ENCODE peak calls at places on chromosomes 6 and 20, in ten cellular contexts. R is CD8-positive, alpha-beta memory T cell; N is HepG2; H is mammary epithelial cell; J is Peyer's patch; O is aorta; V is GM23248; E is mesendoderm; I is left ventricle myocardium inferior; P is spleen. K is an unnamed sample.

GRCh38 chr6:102766946-102767345 is 1373.4 kb downstream of the GRIK2 start:
- DNase-seq in J (no peak), I (no peak), H (peak; percentile 2), E (no peak), V (no peak), N (no peak), P (no peak), R (no peak), O (no peak), K (no peak)

GRCh38 chr6:146741609-146742008 is 142.8 kb downstream of the ADGB start:
- DNase-seq in V (no peak), P (no peak), N (peak; percentile 44), O (no peak), H (no peak), R (no peak), J (no peak), I (no peak), E (no peak), K (no peak)

GRCh38 chr6:10309826-10310405 is 105.0 kb downstream of the TFAP2A start:
- DNase-seq in J (no peak), R (no peak), I (no peak), P (no peak), E (peak; percentile 27), V (no peak), O (no peak), N (no peak), H (no peak), K (no peak)

GRCh38 chr6:160534050-160534696 is 129.9 kb downstream of the LPA start:
- DNase-seq in H (peak; percentile 25), R (peak; percentile 48), I (peak; percentile 22), J (peak; percentile 59), E (peak; percentile 76), N (peak; percentile 52), P (peak; percentile 79), V (peak; percentile 54), O (peak; percentile 81), K (no peak)

GRCh38 chr6:7267521-7268091 is 45.4 kb downstream of the SSR1 start:
- DNase-seq in H (peak; percentile 99), N (peak; percentile 52), O (peak; percentile 86), E (no peak), R (no peak), I (no peak), J (no peak), P (peak; percentile 75), V (peak; percentile 97), K (peak; percentile 96)

GRCh38 chr6:55108469-55109130 is 65.7 kb upstream of the HCRTR2 start:
- DNase-seq in J (no peak), H (no peak), V (no peak), E (peak; percentile 71), P (peak; percentile 41), R (no peak), O (no peak), I (no peak), N (no peak), K (no peak)

GRCh38 chr20:10216146-10216741 is 2.4 kb upstream of the SNAP25 start:
- DNase-seq in E (no peak), P (no peak), H (no peak), I (no peak), O (no peak), V (no peak), J (no peak), N (no peak), R (no peak), K (no peak)

GRCh38 chr20:15875446-15875845 is 697.8 kb downstream of the KIF16B start:
- DNase-seq in I (no peak), P (no peak), E (no peak), O (no peak), H (no peak), N (no peak), J (no peak), R (no peak), V (no peak), K (no peak)

GRCh38 chr6:127069659-127070279 is 48.7 kb upstream of the RSPO3 start:
- DNase-seq in E (peak; percentile 61), I (no peak), N (peak; percentile 39), P (no peak), H (peak; percentile 11), J (no peak), O (no peak), R (no peak), V (peak; percentile 55), K (no peak)

GRCh38 chr6:28597924-28598323 is 72.2 kb downstream of the GPX5 start:
- DNase-seq in R (no peak), O (no peak), I (no peak), H (no peak), P (no peak), N (peak; percentile 13), J (no peak), V (peak; percentile 17), E (peak; percentile 64), K (no peak)

GRCh38 chr6:38676236-38676973 is 26.5 kb downstream of the GLO1 start:
- DNase-seq in V (no peak), O (no peak), E (no peak), H (no peak), R (no peak), N (no peak), P (no peak), J (no peak), I (no peak), K (no peak)

GRCh38 chr6:89984926-89985743 is 90.9 kb downstream of the GJA10 start:
- DNase-seq in V (peak; percentile 61), E (no peak), O (peak; percentile 76), R (no peak), J (no peak), P (peak; percentile 83), H (no peak), I (peak; percentile 89), N (no peak), K (no peak)

GRCh38 chr20:61544910-61545889 is 293.1 kb downstream of the CDH4 start:
- DNase-seq in O (no peak), N (no peak), I (no peak), E (no peak), R (no peak), P (no peak), H (no peak), J (no peak), V (no peak), K (no peak)

GRCh38 chr20:58568441-58568931 is 53.3 kb upstream of the APCDD1L start:
- DNase-seq in V (no peak), E (no peak), R (no peak), I (no peak), O (peak; percentile 63), N (no peak), H (no peak), J (no peak), P (peak; percentile 39), K (no peak)

GRCh38 chr6:28944412-28945006 is 20.7 kb upstream of the TRIM27 start:
- DNase-seq in P (no peak), I (no peak), H (peak; percentile 69), O (no peak), N (peak; percentile 78), J (no peak), V (peak; percentile 80), E (peak; percentile 80), R (peak; percentile 76), K (no peak)

GRCh38 chr6:32982702-32983492 is 14.5 kb downstream of the BRD2 start:
- DNase-seq in E (peak; percentile 37), R (no peak), O (no peak), N (no peak), H (no peak), J (no peak), V (no peak), P (no peak), I (no peak), K (no peak)

GRCh38 chr6:32984639-32985389 is 16.4 kb downstream of the BRD2 start:
- DNase-seq in R (peak; percentile 82), O (peak; percentile 96), N (peak; percentile 84), E (peak; percentile 91), H (peak; percentile 60), V (peak; percentile 86), J (peak; percentile 90), P (peak; percentile 96), I (peak; percentile 87), K (no peak)

GRCh38 chr6:32983493-32983848 is 15.1 kb downstream of the BRD2 start:
- DNase-seq in O (no peak), V (no peak), E (no peak), N (no peak), J (no peak), P (no peak), I (no peak), H (no peak), R (no peak), K (no peak)

GRCh38 chr6:32982084-32982701 is 13.8 kb downstream of the BRD2 start:
- DNase-seq in V (peak; percentile 41), E (no peak), I (no peak), N (no peak), R (no peak), H (no peak), P (no peak), O (no peak), J (no peak), K (no peak)

GRCh38 chr6:32983964-32984638 is 15.7 kb downstream of the BRD2 start:
- DNase-seq in O (no peak), H (no peak), R (no peak), E (no peak), N (no peak), J (no peak), I (no peak), P (no peak), V (no peak), K (no peak)
- H3K27ac ChIP-seq in O (no peak overlapping the region), H (no peak overlapping the region), R (no peak overlapping the region), E (no peak overlapping the region), N (no peak overlapping the region), J (peak overlapping the region; percentile 3), I (no peak overlapping the region), P (peak overlapping the region; percentile 41), V (peak overlapping the region; percentile 29), K (no peak overlapping the region)

GRCh38 chr6:31734703-31735500 is 1.4 kb downstream of the CLIC1 start:
- DNase-seq in V (peak; percentile 82), O (peak; percentile 81), R (peak; percentile 30), H (peak; percentile 77), J (peak; percentile 81), N (peak; percentile 65), P (peak; percentile 86), I (peak; percentile 38), E (peak; percentile 96), K (no peak)
- H3K36me3 ChIP-seq in V (peaks cover 33% of the 10 kb centered on the region), O (peaks cover 2% of the 10 kb centered on the region), R (peaks cover 23% of the 10 kb centered on the region), H (peaks cover 26% of the 10 kb centered on the region), J (no peaks in the 10 kb centered on the region), N (peaks cover 18% of the 10 kb centered on the region), P (peaks cover 37% of the 10 kb centered on the region), I (peaks cover 36% of the 10 kb centered on the region), E (peaks cover 16% of the 10 kb centered on the region), K (peaks cover 24% of the 10 kb centered on the region)

GRCh38 chr20:1296922-1297321 is 30.8 kb downstream of the SNPH start:
- DNase-seq in J (no peak), V (no peak), N (no peak), R (no peak), O (no peak), E (no peak), I (no peak), H (no peak), P (peak; percentile 57), K (no peak)
- H3K27ac ChIP-seq in J (no peak overlapping the region), V (no peak overlapping the region), N (no peak overlapping the region), R (no peak overlapping the region), O (no peak overlapping the region), E (no peak overlapping the region), I (no peak overlapping the region), H (no peak overlapping the region), P (no peak overlapping the region), K (no peak overlapping the region)

DNA sequence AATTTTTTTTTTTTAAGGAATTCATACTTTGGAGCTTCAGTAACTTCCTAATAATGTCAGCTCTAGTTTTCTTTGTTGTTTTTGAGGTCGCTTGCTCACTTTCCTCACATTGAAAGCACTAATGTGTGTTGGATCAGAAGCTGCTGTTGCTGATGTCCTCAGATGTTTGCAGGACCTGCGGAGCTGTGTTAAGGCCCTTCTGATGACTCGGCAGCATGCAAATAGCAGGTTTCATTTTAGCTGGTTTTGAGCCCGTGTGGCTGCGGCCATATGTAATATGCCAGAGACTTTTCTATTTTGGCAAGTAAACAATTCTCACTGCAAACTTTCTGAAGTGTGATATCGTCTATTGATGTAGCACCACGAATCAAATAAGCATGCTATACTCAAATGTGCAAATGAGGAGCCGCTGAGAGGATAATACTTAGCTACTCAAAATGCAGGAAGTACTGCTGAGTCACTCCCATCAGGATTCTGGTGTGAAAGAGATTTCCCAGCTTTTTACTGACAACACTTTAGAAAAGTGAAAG is 187.8 kb downstream of the SASH1 start:
- DNase-seq in N (no peak), R (no peak), V (peak; percentile 95), J (no peak), P (no peak), E (peak; percentile 85), O (no peak), H (no peak), I (no peak), K (no peak)
- H3K36me3 ChIP-seq in N (peaks cover 21% of the 10 kb centered on the region), R (no peaks in the 10 kb centered on the region), V (peaks cover 74% of the 10 kb centered on the region), J (no peaks in the 10 kb centered on the region), P (peaks cover 21% of the 10 kb centered on the region), E (peaks cover 3% of the 10 kb centered on the region), O (peaks cover under 1% of the 10 kb centered on the region), H (no peaks in the 10 kb centered on the region), I (peaks cover 74% of the 10 kb centered on the region), K (peaks cover 2% of the 10 kb centered on the region)

K was measured in keratinocyte.